ENCODE peak calls at places on chromosomes 5 and 9, in seven cellular contexts. A is H1, X is SK-N-SH, T is HepG2, O is HCT116, P is K562, Z is GM12878. M is an unnamed sample.

GRCh38 chr5:139064613-139065012 is 133.6 kb downstream of the SIL1 start:
- DNase-seq in A (no peak), X (no peak), T (peak), O (no peak), P (no peak), Z (no peak), M (peak)

GRCh38 chr9:77163889-77164288 is 13.4 kb upstream of the VPS13A start:
- DNase-seq in A (no peak), X (no peak), T (no peak), O (no peak), P (no peak), Z (no peak), M (no peak)

GRCh38 chr5:135242496-135243193 is 156.4 kb downstream of the MACROH2A1 start:
- DNase-seq in A (no peak), X (no peak), T (no peak), O (no peak), P (no peak), Z (no peak), M (no peak)

GRCh38 chr5:160289721-160290120 is 22.6 kb downstream of the CCNJL start:
- DNase-seq in A (no peak), X (no peak), T (no peak), O (no peak), P (no peak), Z (no peak), M (peak)

GRCh38 chr9:88593537-88594185 is 58.7 kb downstream of the NXNL2 start:
- DNase-seq in A (no peak), X (peak), T (peak), O (peak), P (peak), Z (peak), M (peak)

GRCh38 chr5:135207866-135208265 is 173.8 kb upstream of the PITX1 start:
- DNase-seq in A (no peak), X (no peak), T (no peak), O (no peak), P (no peak), Z (no peak), M (no peak)

GRCh38 chr5:94690778-94691177 is 72.3 kb downstream of the SLF1 start:
- DNase-seq in A (no peak), X (no peak), T (no peak), O (no peak), P (no peak), Z (no peak), M (no peak)

GRCh38 chr9:134735441-134736175 is 94.0 kb downstream of the COL5A1 start:
- DNase-seq in A (no peak), X (peak), T (no peak), O (no peak), P (no peak), Z (no peak), M (no peak)

DNA sequence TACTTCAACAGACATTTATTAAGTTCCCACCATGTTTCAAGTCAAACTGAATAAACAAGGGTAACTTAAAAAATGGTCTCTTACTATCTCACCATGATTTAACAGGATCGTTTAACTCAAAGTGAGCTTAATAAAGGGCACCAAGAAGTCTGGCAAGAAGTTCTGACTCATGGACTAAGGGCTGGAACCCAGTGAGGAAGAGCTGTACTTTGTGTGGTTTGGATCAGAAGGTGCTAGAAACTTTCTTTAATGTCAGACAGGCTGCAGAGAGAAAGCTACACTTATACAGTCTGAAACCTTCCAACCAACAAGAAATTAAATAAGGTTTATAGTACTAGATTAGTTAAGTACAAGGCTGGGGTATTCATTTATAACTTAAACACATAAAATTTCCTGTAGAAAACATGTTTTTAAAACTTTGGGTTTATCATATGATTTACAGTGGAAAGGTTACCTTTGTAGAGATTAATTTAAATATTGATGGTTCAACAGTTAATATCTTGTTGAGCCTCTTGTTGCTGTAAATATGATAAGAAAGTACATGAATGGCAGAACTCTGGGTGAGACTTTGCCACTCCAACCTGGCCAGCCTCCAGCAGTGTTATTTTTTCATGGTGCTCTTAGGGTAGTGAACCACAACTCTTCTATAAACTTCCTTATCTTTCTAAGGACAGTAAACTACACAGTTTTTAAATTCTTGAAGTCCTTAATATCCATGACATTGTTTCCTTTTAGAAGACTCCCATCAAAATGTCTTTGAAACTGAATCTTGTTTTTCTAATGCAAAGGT is 162.8 kb downstream of the MAN2A1 start:
- DNase-seq in A (no peak), X (no peak), T (no peak), O (no peak), P (no peak), Z (no peak), M (no peak)
- TF ChIP-seq JUND in A (no peak), X (no peak), T (no peak), O (no peak), P (no peak), Z (no peak), M (no peak)

GRCh38 chr9:112831281-112831851 is 59.3 kb downstream of the SLC46A2 start:
- DNase-seq in A (no peak), X (no peak), T (no peak), O (no peak), P (no peak), Z (no peak), M (peak)
- TF ChIP-seq JUND in A (no peak), X (no peak), T (no peak), O (no peak), P (no peak), Z (no peak), M (no peak)

DNA sequence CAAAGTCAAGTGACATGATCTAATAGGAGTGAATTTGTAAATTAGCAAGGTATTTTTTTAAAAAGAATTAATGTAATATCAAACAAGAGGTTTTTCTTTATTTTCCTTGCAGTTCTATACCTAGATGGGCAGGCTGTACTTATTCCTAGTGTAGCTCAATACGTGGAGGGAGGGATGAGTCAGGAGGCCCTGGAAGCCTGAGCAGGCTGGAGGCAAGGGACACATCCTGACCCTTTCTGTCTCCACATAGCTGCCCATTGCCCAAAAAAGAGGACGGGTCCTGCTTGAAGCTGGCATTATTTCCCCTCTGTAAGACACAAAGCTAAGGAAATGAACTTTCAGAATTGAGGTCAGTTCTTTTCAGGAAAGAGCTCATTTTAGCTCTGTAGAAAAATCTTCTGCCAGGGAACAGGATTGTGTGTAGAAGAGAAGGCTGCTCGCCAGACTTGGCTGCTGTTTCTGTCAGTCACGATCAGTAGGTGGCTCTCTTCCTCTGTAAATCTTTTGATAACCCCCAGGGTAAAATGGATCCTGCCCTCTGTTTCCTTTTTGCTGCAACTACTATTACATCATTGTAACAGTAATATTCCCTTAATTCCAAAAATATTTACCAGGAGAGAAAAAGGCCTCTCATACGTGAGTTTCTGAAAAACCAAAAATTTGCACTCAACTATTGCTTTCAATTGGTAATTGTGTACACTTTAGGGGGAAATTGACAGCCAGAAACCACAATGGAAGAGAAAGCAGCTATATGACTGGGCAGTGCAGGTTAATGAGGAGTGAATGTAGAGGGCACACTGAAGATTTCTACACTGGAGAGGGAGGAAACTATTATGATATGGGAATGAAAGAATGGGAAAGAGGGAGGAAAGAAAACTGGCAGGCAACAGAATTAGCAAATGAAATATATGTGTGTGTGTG is 12.3 kb upstream of the IFNW1 start:
- DNase-seq in A (no peak), X (peak), T (no peak), O (peak), P (no peak), Z (no peak), M (no peak)
- TF ChIP-seq JUND in A (no peak), X (no peak), T (no peak), O (no peak), P (no peak), Z (no peak), M (no peak)

GRCh38 chr5:88727705-88728313 is 155.2 kb downstream of the MEF2C start:
- DNase-seq in A (no peak), X (no peak), T (no peak), O (peak), P (peak), Z (no peak), M (peak)
- TF ChIP-seq JUND in A (no peak), X (no peak), T (no peak), O (no peak), P (no peak), Z (no peak), M (no peak)

DNA sequence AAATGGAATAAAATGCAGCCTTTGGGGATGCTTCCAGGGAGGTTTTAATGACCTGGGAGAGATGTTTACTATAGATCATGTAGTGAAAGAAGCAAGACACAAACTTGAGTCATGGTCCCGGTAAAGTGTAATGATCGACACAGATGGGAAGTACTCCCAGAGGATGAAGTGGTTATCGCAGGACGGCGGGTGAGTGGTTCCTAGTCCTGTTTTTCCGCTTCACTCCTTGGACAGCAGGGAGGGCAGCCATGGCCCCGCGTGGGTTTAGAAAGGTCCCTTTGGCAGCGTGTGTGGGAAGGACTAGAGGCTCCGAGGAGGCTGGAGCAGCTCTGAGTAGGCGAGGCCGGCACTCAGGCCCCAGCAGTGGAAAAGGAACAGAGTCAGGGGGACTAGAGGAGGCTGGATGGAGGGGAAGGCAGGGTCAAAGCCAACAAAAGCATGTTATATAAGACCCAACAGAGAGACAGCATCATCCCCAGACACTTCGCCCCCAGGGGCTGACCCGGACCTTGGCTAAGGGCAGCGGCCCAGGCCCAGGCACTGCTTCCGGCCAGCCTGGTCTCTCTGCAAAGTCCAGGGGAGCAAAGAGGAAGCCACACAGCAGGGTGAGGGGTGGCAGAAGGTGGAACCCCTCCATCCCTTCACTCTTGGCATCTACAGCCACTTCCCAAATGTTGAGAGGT is 49.1 kb upstream of the STXBP1 start:
- DNase-seq in A (no peak), X (no peak), T (no peak), O (no peak), P (no peak), Z (no peak), M (peak)
- TF ChIP-seq JUND in A (no peak), X (no peak), T (no peak), O (no peak), P (no peak), Z (no peak), M (no peak)

DNA sequence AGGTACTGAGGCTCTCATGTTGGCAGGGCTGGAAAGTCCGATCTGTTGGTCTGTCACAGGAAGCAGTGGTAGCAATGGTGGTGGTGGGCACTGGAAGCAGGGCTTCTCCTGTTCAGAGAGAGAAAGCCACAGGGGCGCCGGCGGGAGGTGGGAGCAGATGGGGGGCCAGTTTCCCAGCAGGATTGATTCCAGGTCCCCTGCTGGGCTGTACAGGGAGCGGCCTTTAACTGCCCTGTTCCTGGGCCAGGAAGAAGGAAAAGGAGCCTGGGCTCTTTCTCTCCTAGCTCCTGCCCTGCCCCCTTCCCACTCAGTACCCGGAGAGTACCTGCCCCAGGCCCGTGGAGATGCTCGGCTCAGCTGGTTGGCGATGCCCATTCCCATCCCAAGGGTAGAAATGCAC is 2.6 kb upstream of the DAB2IP start:
- DNase-seq in A (no peak), X (no peak), T (no peak), O (no peak), P (no peak), Z (no peak), M (no peak)
- TF ChIP-seq JUND in A (no peak), X (no peak), T (no peak), O (no peak), P (no peak), Z (no peak), M (no peak)

GRCh38 chr5:112570708-112571448 is 151.8 kb upstream of the EPB41L4A start:
- DNase-seq in A (no peak), X (no peak), T (no peak), O (no peak), P (no peak), Z (no peak), M (no peak)

GRCh38 chr5:112569596-112569995 is 150.5 kb upstream of the EPB41L4A start:
- DNase-seq in A (no peak), X (no peak), T (no peak), O (no peak), P (no peak), Z (no peak), M (no peak)

GRCh38 chr5:112576298-112576925 is 157.3 kb upstream of the EPB41L4A start:
- DNase-seq in A (no peak), X (no peak), T (no peak), O (no peak), P (no peak), Z (no peak), M (no peak)

GRCh38 chr5:112573441-112573840 is 154.4 kb upstream of the EPB41L4A start:
- DNase-seq in A (no peak), X (no peak), T (no peak), O (no peak), P (no peak), Z (no peak), M (no peak)

GRCh38 chr5:112574566-112574965 is 155.5 kb upstream of the EPB41L4A start:
- DNase-seq in A (no peak), X (no peak), T (no peak), O (no peak), P (no peak), Z (no peak), M (no peak)
- TF ChIP-seq JUND in A (no peak), X (no peak), T (no peak), O (no peak), P (no peak), Z (no peak), M (no peak)

DNA sequence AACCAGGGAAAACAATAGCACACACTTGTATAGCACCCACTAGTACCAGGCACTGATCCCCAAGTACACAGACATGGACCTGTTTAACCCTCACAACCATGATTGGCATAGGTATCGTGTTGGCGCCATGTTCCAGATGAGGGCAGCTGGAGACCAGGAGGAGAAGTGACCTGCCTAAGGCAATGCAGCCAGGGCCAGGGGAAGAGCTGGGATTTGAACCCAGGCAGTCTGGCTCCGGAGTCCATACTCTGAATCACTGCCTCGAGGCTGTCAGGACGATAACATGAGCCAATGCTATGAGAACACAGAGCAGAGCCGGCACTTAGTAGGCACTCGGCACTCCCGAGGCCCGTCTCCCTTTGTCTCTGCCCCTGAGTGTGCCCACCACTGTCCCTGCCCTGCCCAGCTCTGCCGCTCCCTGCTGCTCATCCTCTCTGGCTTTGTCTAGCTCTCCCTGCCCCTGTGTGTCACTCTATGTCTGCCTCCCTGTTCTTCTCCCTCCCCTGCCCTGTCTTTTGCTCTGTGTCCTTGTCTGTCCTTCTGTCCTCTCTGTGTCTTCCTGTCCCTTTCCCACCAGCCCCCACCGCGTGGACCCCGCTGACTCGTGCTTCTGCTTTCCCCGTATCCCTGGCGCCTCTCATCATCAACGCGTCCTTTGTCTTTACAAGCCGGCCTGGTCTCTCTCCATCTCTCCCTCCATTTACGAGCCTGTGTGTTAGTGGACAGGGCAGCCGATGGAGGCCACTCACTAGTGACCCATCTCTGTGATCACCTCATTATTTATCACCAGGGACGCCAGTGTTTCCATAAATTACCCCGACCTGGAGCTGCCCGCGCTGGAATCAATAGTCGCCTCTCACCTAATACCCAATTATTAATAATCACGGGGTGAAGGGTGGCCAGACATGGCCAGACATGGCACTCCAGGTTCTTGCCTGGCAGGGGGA is 99.4 kb upstream of the MVB12B start:
- DNase-seq in A (no peak), X (no peak), T (no peak), O (no peak), P (no peak), Z (no peak), M (no peak)
- TF ChIP-seq JUND in A (no peak), X (no peak), T (no peak), O (no peak), P (no peak), Z (no peak), M (no peak)

GRCh38 chr9:87567988-87568800 is 70.5 kb downstream of the DAPK1 start:
- DNase-seq in A (no peak), X (no peak), T (no peak), O (no peak), P (no peak), Z (no peak), M (no peak)
- TF ChIP-seq JUND in A (no peak), X (no peak), T (no peak), O (no peak), P (no peak), Z (no peak), M (no peak)